ENCODE peak calls at places on chromosomes 16 and 17, in eight cellular contexts. One of them, this sample, is unnamed.

GRCh38 chr17:2120550-2121335 is 65.8 kb downstream of the HIC1 start:
- DNase-seq in KG1: no peak
- DNase-seq in C1 segment of cervical spinal cord: no peak
- DNase-seq in HEK293T: no peak
- DNase-seq in sigmoid colon: no peak
- DNase-seq in NCI-H1092: no peak
- DNase-seq in HuH-7.5: no peak
- DNase-seq in mesenchymal stem cell: no peak
- DNase-seq in this sample: no peak

GRCh38 chr17:4232168-4232813 is 31.5 kb downstream of the ANKFY1 start:
- DNase-seq in KG1: no peak
- DNase-seq in C1 segment of cervical spinal cord: no peak
- DNase-seq in HEK293T: no peak
- DNase-seq in sigmoid colon: no peak
- DNase-seq in NCI-H1092: no peak
- DNase-seq in HuH-7.5: no peak
- DNase-seq in mesenchymal stem cell: peak
- DNase-seq in this sample: no peak

GRCh38 chr17:80986046-80986445 is 5.6 kb upstream of the CHMP6 start:
- DNase-seq in KG1: no peak
- DNase-seq in C1 segment of cervical spinal cord: no peak
- DNase-seq in HEK293T: no peak
- DNase-seq in sigmoid colon: no peak
- DNase-seq in NCI-H1092: no peak
- DNase-seq in HuH-7.5: no peak
- DNase-seq in mesenchymal stem cell: no peak
- DNase-seq in this sample: no peak

GRCh38 chr16:500699-501098 is 26.8 kb upstream of the CAPN15 start:
- DNase-seq in KG1: no peak
- DNase-seq in C1 segment of cervical spinal cord: no peak
- DNase-seq in HEK293T: no peak
- DNase-seq in sigmoid colon: no peak
- DNase-seq in NCI-H1092: no peak
- DNase-seq in HuH-7.5: no peak
- DNase-seq in mesenchymal stem cell: no peak
- DNase-seq in this sample: no peak

GRCh38 chr16:67915831-67916723 is 15.6 kb downstream of the CTRL start:
- DNase-seq in KG1: no peak
- DNase-seq in C1 segment of cervical spinal cord: no peak
- DNase-seq in HEK293T: no peak
- DNase-seq in sigmoid colon: no peak
- DNase-seq in NCI-H1092: no peak
- DNase-seq in HuH-7.5: no peak
- DNase-seq in mesenchymal stem cell: no peak
- DNase-seq in this sample: no peak

GRCh38 chr17:68182940-68183551 is 64.8 kb upstream of the AMZ2 start:
- DNase-seq in KG1: no peak
- DNase-seq in C1 segment of cervical spinal cord: no peak
- DNase-seq in HEK293T: no peak
- DNase-seq in sigmoid colon: no peak
- DNase-seq in NCI-H1092: no peak
- DNase-seq in HuH-7.5: no peak
- DNase-seq in mesenchymal stem cell: no peak
- DNase-seq in this sample: peak

GRCh38 chr16:66473654-66474519 is 46.8 kb downstream of the BEAN1 start:
- DNase-seq in KG1: no peak
- DNase-seq in C1 segment of cervical spinal cord: no peak
- DNase-seq in HEK293T: no peak
- DNase-seq in sigmoid colon: peak
- DNase-seq in NCI-H1092: peak
- DNase-seq in HuH-7.5: no peak
- DNase-seq in mesenchymal stem cell: no peak
- DNase-seq in this sample: no peak

GRCh38 chr16:50485232-50485631 is 63.0 kb upstream of the NKD1 start:
- DNase-seq in KG1: no peak
- DNase-seq in C1 segment of cervical spinal cord: no peak
- DNase-seq in HEK293T: no peak
- DNase-seq in sigmoid colon: peak
- DNase-seq in NCI-H1092: no peak
- DNase-seq in HuH-7.5: no peak
- DNase-seq in mesenchymal stem cell: no peak
- DNase-seq in this sample: no peak

GRCh38 chr17:50903604-50904521 is 37.7 kb upstream of the TOB1 start:
- DNase-seq in KG1: no peak
- DNase-seq in C1 segment of cervical spinal cord: no peak
- DNase-seq in HEK293T: no peak
- DNase-seq in sigmoid colon: no peak
- DNase-seq in NCI-H1092: no peak
- DNase-seq in HuH-7.5: no peak
- DNase-seq in mesenchymal stem cell: peak
- DNase-seq in this sample: no peak

GRCh38 chr17:64679710-64680216 is 17.7 kb upstream of the SMURF2 start:
- DNase-seq in KG1: no peak
- DNase-seq in C1 segment of cervical spinal cord: no peak
- DNase-seq in HEK293T: no peak
- DNase-seq in sigmoid colon: no peak
- DNase-seq in NCI-H1092: no peak
- DNase-seq in HuH-7.5: no peak
- DNase-seq in mesenchymal stem cell: peak
- DNase-seq in this sample: no peak

GRCh38 chr16:3215601-3216262 is 19.2 kb downstream of the ZNF200 start:
- DNase-seq in KG1: no peak
- DNase-seq in C1 segment of cervical spinal cord: no peak
- DNase-seq in HEK293T: no peak
- DNase-seq in sigmoid colon: no peak
- DNase-seq in NCI-H1092: no peak
- DNase-seq in HuH-7.5: no peak
- DNase-seq in mesenchymal stem cell: no peak
- DNase-seq in this sample: no peak

GRCh38 chr16:9542165-9542755 is 450.8 kb downstream of the HAPSTR1 start:
- DNase-seq in KG1: no peak
- DNase-seq in C1 segment of cervical spinal cord: no peak
- DNase-seq in HEK293T: no peak
- DNase-seq in sigmoid colon: no peak
- DNase-seq in NCI-H1092: no peak
- DNase-seq in HuH-7.5: no peak
- DNase-seq in mesenchymal stem cell: no peak
- DNase-seq in this sample: no peak

GRCh38 chr17:34195987-34196386 is 59.1 kb upstream of the CCL2 start:
- DNase-seq in KG1: no peak
- DNase-seq in C1 segment of cervical spinal cord: no peak
- DNase-seq in HEK293T: no peak
- DNase-seq in sigmoid colon: no peak
- DNase-seq in NCI-H1092: no peak
- DNase-seq in HuH-7.5: no peak
- DNase-seq in mesenchymal stem cell: no peak
- DNase-seq in this sample: no peak

GRCh38 chr17:21375757-21376584 is at the start of gene KCNJ12:
- DNase-seq in KG1: no peak
- DNase-seq in C1 segment of cervical spinal cord: no peak
- DNase-seq in HEK293T: peak
- DNase-seq in sigmoid colon: no peak
- DNase-seq in NCI-H1092: no peak
- DNase-seq in HuH-7.5: no peak
- DNase-seq in mesenchymal stem cell: no peak
- DNase-seq in this sample: peak

GRCh38 chr16:2460916-2461315 is 1.0 kb downstream of the TEDC2 start:
- DNase-seq in KG1: no peak
- DNase-seq in C1 segment of cervical spinal cord: no peak
- DNase-seq in HEK293T: no peak
- DNase-seq in sigmoid colon: no peak
- DNase-seq in NCI-H1092: no peak
- DNase-seq in HuH-7.5: no peak
- DNase-seq in mesenchymal stem cell: no peak
- DNase-seq in this sample: no peak

GRCh38 chr16:72783716-72784320 is 264.1 kb downstream of the ZFHX3 start:
- DNase-seq in KG1: no peak
- DNase-seq in C1 segment of cervical spinal cord: no peak
- DNase-seq in HEK293T: no peak
- DNase-seq in sigmoid colon: no peak
- DNase-seq in NCI-H1092: no peak
- DNase-seq in HuH-7.5: peak
- DNase-seq in mesenchymal stem cell: peak
- DNase-seq in this sample: no peak

GRCh38 chr17:35892091-35892637 is 12.0 kb upstream of the CCL5 start:
- DNase-seq in KG1: no peak
- DNase-seq in C1 segment of cervical spinal cord: no peak
- DNase-seq in HEK293T: no peak
- DNase-seq in sigmoid colon: no peak
- DNase-seq in NCI-H1092: no peak
- DNase-seq in HuH-7.5: no peak
- DNase-seq in mesenchymal stem cell: peak
- DNase-seq in this sample: no peak

GRCh38 chr16:2388875-2389433 is 40.3 kb upstream of the CCNF start:
- DNase-seq in KG1: no peak
- DNase-seq in C1 segment of cervical spinal cord: no peak
- DNase-seq in HEK293T: no peak
- DNase-seq in sigmoid colon: no peak
- DNase-seq in NCI-H1092: peak
- DNase-seq in HuH-7.5: peak
- DNase-seq in mesenchymal stem cell: no peak
- DNase-seq in this sample: no peak

GRCh38 chr17:63843387-63844292 is 1.2 kb upstream of the SMARCD2 start:
- DNase-seq in KG1: peak
- DNase-seq in C1 segment of cervical spinal cord: peak
- DNase-seq in HEK293T: no peak
- DNase-seq in sigmoid colon: peak
- DNase-seq in NCI-H1092: no peak
- DNase-seq in HuH-7.5: no peak
- DNase-seq in mesenchymal stem cell: peak
- DNase-seq in this sample: no peak

GRCh38 chr17:77373298-77374169 is 232.8 kb downstream of the SEC14L1 start:
- DNase-seq in KG1: no peak
- DNase-seq in C1 segment of cervical spinal cord: peak
- DNase-seq in HEK293T: peak
- DNase-seq in sigmoid colon: peak
- DNase-seq in NCI-H1092: no peak
- DNase-seq in HuH-7.5: no peak
- DNase-seq in mesenchymal stem cell: peak
- DNase-seq in this sample: no peak

GRCh38 chr16:27404163-27404823 is 2.3 kb downstream of the IL21R start:
- DNase-seq in KG1: no peak
- DNase-seq in C1 segment of cervical spinal cord: no peak
- DNase-seq in HEK293T: no peak
- DNase-seq in sigmoid colon: no peak
- DNase-seq in NCI-H1092: no peak
- DNase-seq in HuH-7.5: no peak
- DNase-seq in mesenchymal stem cell: no peak
- DNase-seq in this sample: no peak

GRCh38 chr16:719815-720506 is 985 bp upstream of the ANTKMT start:
- DNase-seq in KG1: no peak
- DNase-seq in C1 segment of cervical spinal cord: no peak
- DNase-seq in HEK293T: no peak
- DNase-seq in sigmoid colon: no peak
- DNase-seq in NCI-H1092: no peak
- DNase-seq in HuH-7.5: peak
- DNase-seq in mesenchymal stem cell: peak
- DNase-seq in this sample: no peak

GRCh38 chr16:55261301-55261700 is 62.7 kb upstream of the IRX6 start:
- DNase-seq in KG1: no peak
- DNase-seq in C1 segment of cervical spinal cord: no peak
- DNase-seq in HEK293T: no peak
- DNase-seq in sigmoid colon: no peak
- DNase-seq in NCI-H1092: no peak
- DNase-seq in HuH-7.5: no peak
- DNase-seq in mesenchymal stem cell: no peak
- DNase-seq in this sample: no peak

GRCh38 chr17:37848690-37849616 is 75.3 kb upstream of the TBC1D3K start:
- DNase-seq in KG1: no peak
- DNase-seq in C1 segment of cervical spinal cord: no peak
- DNase-seq in HEK293T: no peak
- DNase-seq in sigmoid colon: no peak
- DNase-seq in NCI-H1092: no peak
- DNase-seq in HuH-7.5: no peak
- DNase-seq in mesenchymal stem cell: peak
- DNase-seq in this sample: no peak

GRCh38 chr16:56565023-56565477 is at the start of gene MT4:
- DNase-seq in KG1: no peak
- DNase-seq in C1 segment of cervical spinal cord: no peak
- DNase-seq in HEK293T: no peak
- DNase-seq in sigmoid colon: no peak
- DNase-seq in NCI-H1092: no peak
- DNase-seq in HuH-7.5: no peak
- DNase-seq in mesenchymal stem cell: no peak
- DNase-seq in this sample: no peak

GRCh38 chr16:12574721-12575120 is 229.0 kb downstream of the CPPED1 start:
- DNase-seq in KG1: no peak
- DNase-seq in C1 segment of cervical spinal cord: no peak
- DNase-seq in HEK293T: no peak
- DNase-seq in sigmoid colon: peak
- DNase-seq in NCI-H1092: no peak
- DNase-seq in HuH-7.5: no peak
- DNase-seq in mesenchymal stem cell: no peak
- DNase-seq in this sample: no peak

GRCh38 chr16:82136956-82137818 is 32.8 kb downstream of the MPHOSPH6 start:
- DNase-seq in KG1: no peak
- DNase-seq in C1 segment of cervical spinal cord: no peak
- DNase-seq in HEK293T: no peak
- DNase-seq in sigmoid colon: no peak
- DNase-seq in NCI-H1092: no peak
- DNase-seq in HuH-7.5: no peak
- DNase-seq in mesenchymal stem cell: no peak
- DNase-seq in this sample: no peak

This sample was measured in 8988T.